ENCODE peak calls at places on chromosomes 16 and 17, in four cellular contexts. K is pancreas, N is MM.1S, Z is mammary epithelial cell. T is an unnamed sample. For H3K27me3, the result is how much of the 10 kb centered on the place peaks cover.

GRCh38 chr16:49528035-49528434 is 154.4 kb downstream of the C16orf78 start:
- DNase-seq in N (no peak), K (no peak), Z (no peak), T (peak)

GRCh38 chr17:17613708-17614114 is 22.2 kb upstream of the PEMT start:
- DNase-seq in N (peak), Z (peak), K (peak), T (peak)

GRCh38 chr17:12320286-12320685 is 299.6 kb downstream of the MAP2K4 start:
- DNase-seq in Z (no peak), N (no peak), K (no peak), T (peak)

GRCh38 chr16:71255721-71256120 is 25.2 kb upstream of the HYDIN start:
- DNase-seq in K (no peak), Z (no peak), N (no peak), T (no peak)

GRCh38 chr17:28574536-28574935 is 2.2 kb downstream of the ALDOC start:
- DNase-seq in N (no peak), Z (no peak), K (no peak), T (no peak)

GRCh38 chr17:56887552-56888467 is 26.0 kb downstream of the TRIM25 start:
- DNase-seq in N (no peak), Z (peak), K (no peak), T (no peak)

GRCh38 chr16:53212899-53213235 is 158.1 kb downstream of the CHD9 start:
- DNase-seq in N (no peak), Z (no peak), K (no peak), T (no peak)

GRCh38 chr17:8628172-8628571 is 2.4 kb downstream of the MYH10 start:
- DNase-seq in Z (no peak), N (no peak), K (no peak), T (no peak)

GRCh38 chr17:14019186-14019956 is 49.9 kb upstream of the COX10 start:
- DNase-seq in Z (peak), K (no peak), N (no peak), T (peak)

GRCh38 chr17:36148559-36149295 is 27.7 kb downstream of the TBC1D3B start:
- DNase-seq in N (peak), Z (peak), K (peak), T (peak)

DNA sequence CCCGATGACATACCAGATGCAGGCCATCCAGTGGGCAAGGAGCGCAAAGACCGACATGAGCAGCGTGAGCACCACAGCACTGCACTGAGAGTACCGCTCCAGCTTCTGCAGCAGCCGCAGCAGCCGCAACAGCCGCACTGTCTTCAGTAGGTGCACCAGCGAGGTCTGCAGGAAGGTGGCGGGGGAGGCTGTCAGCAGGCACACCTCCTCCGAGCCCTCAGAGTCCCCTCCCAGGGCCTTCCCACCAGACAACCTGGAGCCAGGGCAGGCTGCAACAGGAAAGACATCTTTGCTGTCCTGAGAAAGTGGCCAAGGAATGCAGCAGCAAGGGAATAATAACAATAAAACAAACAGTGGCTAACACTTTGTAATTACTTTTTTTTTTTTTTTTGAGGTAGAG is 9.1 kb downstream of the KCNH4 start:
- DNase-seq in K (no peak), N (no peak), Z (peak), T (no peak)
- TF ChIP-seq CTCF in K (no peak), N (no peak), Z (peak), T (no peak)

GRCh38 chr16:85881436-85881835 is 17.5 kb upstream of the IRF8 start:
- DNase-seq in N (no peak), Z (no peak), K (no peak), T (no peak)
- H3K27me3 ChIP-seq in N (half or more), Z (under half), K (under half), T (under half)

DNA sequence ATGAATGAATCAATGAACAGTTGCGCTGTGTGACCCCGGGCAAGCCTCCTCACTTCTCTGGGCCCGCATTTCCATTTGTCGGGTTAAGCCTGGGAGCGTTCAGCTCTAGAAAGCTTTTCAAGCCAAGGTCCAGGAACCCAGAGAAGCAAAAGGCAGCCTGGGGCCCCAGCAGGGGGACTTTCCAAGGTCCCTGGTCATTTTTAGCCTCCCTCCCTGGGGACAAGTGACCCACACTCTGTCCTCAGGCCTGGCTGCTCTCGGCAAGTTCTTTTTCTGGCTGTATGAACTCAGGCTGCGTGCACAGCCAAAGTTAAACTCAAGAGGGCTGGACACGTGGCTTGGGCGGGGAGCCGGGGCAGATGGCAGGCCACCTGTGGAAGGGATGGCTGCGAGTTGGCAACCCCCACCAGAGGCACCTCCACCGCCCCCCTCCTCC is 41.4 kb upstream of the CIBAR2 start:
- DNase-seq in K (no peak), N (no peak), Z (no peak), T (no peak)
- TF ChIP-seq CTCF in K (no peak), N (no peak), Z (no peak), T (no peak)

GRCh38 chr17:81954131-81955057 is 6.6 kb downstream of the NOTUM start:
- DNase-seq in N (no peak), K (no peak), Z (no peak), T (no peak)

GRCh38 chr17:81955058-81955681 is 5.8 kb downstream of the NOTUM start:
- DNase-seq in Z (no peak), N (no peak), K (no peak), T (no peak)

GRCh38 chr17:81950501-81950900 is 3.5 kb upstream of the MYADML2 start:
- DNase-seq in Z (no peak), K (no peak), N (no peak), T (no peak)

GRCh38 chr17:81951785-81952684 is 5.0 kb upstream of the MYADML2 start:
- DNase-seq in Z (no peak), N (no peak), K (no peak), T (no peak)

GRCh38 chr17:81952792-81953228 is 5.8 kb upstream of the MYADML2 start:
- DNase-seq in K (no peak), Z (no peak), N (no peak), T (no peak)
- H3K27me3 ChIP-seq in K (under half), Z (under half), N (under half), T (under half)

DNA sequence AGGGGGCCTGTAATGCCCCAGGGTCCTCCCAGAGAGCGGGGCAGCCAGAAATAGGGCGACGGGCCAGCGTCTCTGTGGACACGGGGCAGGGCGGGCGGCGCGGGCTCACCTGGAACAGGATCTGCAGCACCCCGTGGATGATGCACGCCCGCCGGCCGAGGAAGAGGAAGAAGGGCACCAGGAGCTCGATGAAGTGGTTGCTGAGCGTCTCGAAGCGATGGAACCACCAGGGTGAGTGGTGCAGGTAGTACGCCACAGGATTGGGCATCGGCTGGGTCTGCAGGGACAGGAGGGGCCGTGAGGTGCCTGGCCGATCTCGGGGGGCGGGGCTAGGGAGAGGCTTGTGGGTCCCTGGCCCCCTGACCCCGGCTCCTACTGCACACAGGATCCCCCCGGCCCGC is 78.9 kb upstream of the GNG13 start:
- DNase-seq in N (no peak), K (no peak), Z (no peak), T (no peak)
- TF ChIP-seq CTCF in N (no peak), K (no peak), Z (no peak), T (no peak)

GRCh38 chr17:74923538-74924249 is 379 bp upstream of the OTOP2 start:
- DNase-seq in K (peak), N (peak), Z (peak), T (peak)
- H3K27me3 ChIP-seq in K (under half), N (half or more), Z (under half), T (half or more)

T was measured in brain microvascular endothelial cell.